ENCODE peak calls at places on chromosomes 12 and 14, in seven cellular contexts. U is K562, W is HCT116, A is GM12878, P is H1, O is SK-N-SH, D is HepG2. T is an unnamed sample.

GRCh38 chr12:15599266-15600037 is 189.7 kb downstream of the EPS8 start:
- DNase-seq in U (no peak), W (no peak), A (no peak), P (no peak), O (no peak), D (no peak), T (no peak)

GRCh38 chr12:52391618-52392002 is 6.2 kb upstream of the KRT84 start:
- DNase-seq in U (no peak), W (no peak), A (no peak), P (no peak), O (peak; percentile 73), D (no peak), T (no peak)

GRCh38 chr12:6620137-6620884 is 13.1 kb upstream of the CHD4 start:
- DNase-seq in U (no peak), W (no peak), A (no peak), P (peak; percentile 91), O (peak; percentile 17), D (no peak), T (no peak)

GRCh38 chr12:27595231-27595642 is 71.2 kb downstream of the PPFIBP1 start:
- DNase-seq in U (no peak), W (no peak), A (no peak), P (no peak), O (peak; percentile 48), D (peak; percentile 10), T (no peak)

GRCh38 chr12:57744194-57744776 is 554 bp upstream of the TSPAN31 start:
- DNase-seq in U (peak; percentile 88), W (peak; percentile 92), A (peak; percentile 55), P (peak; percentile 78), O (peak; percentile 86), D (no peak), T (peak; percentile 73)

GRCh38 chr14:105299654-105300541 is 903 bp downstream of the BRF1 start:
- DNase-seq in U (no peak), W (no peak), A (no peak), P (no peak), O (peak; percentile 37), D (no peak), T (no peak)

GRCh38 chr14:92484132-92484823 is 29.3 kb upstream of the RIN3 start:
- DNase-seq in U (no peak), W (no peak), A (no peak), P (peak; percentile 27), O (no peak), D (no peak), T (no peak)

GRCh38 chr14:30143617-30144016 is 216.0 kb upstream of the PRKD1 start:
- DNase-seq in U (no peak), W (no peak), A (no peak), P (no peak), O (no peak), D (no peak), T (no peak)

GRCh38 chr12:2267624-2268477 is 215.1 kb downstream of the CACNA1C start:
- DNase-seq in U (no peak), W (no peak), A (no peak), P (no peak), O (no peak), D (no peak), T (no peak)

GRCh38 chr12:46831335-46832083 is 5.7 kb upstream of the SLC38A4 start:
- DNase-seq in U (no peak), W (no peak), A (no peak), P (peak; percentile 73), O (peak; percentile 16), D (no peak), T (no peak)

GRCh38 chr12:54222609-54223008 is 33.8 kb upstream of the SMUG1 start:
- DNase-seq in U (no peak), W (no peak), A (no peak), P (no peak), O (no peak), D (no peak), T (no peak)

GRCh38 chr12:99978152-99978551 is 6.6 kb downstream of the ANKS1B start:
- DNase-seq in U (no peak), W (no peak), A (no peak), P (no peak), O (no peak), D (no peak), T (no peak)

GRCh38 chr12:118307069-118307954 is 65.4 kb downstream of the TAOK3 start:
- DNase-seq in U (no peak), W (no peak), A (peak; percentile 69), P (no peak), O (no peak), D (no peak), T (no peak)

GRCh38 chr12:76074701-76075336 is 9.7 kb downstream of the NAP1L1 start:
- DNase-seq in U (no peak), W (no peak), A (no peak), P (no peak), O (no peak), D (no peak), T (no peak)
- H3K27ac ChIP-seq in U (peak overlapping the region; percentile 25), W (no peak overlapping the region), A (no peak overlapping the region), P (no peak overlapping the region), O (no peak overlapping the region), D (no peak overlapping the region), T (no peak overlapping the region)

DNA sequence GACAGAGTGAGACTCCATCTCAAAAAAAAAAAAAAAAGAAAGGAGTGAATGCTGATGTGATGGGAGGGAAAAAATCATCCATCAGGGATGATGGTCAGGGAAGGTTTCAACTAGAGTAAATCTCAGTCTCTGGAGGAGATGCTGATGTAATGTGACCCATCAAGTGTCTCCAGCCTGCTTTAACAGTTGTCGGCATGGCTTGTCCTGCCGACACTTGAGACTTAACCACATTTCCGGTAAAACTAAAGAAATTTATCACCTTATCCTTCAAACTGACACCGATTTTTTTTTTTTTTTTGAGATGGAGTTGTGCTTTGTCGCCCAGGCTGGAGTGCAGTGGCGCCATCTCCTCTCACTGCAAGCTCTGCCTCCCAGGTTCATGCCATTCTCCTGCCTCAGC is 21.5 kb upstream of the ANAPC5 start:
- DNase-seq in U (no peak), W (no peak), A (no peak), P (no peak), O (no peak), D (no peak), T (no peak)
- TF ChIP-seq SIN3A in U (no peak), W (no peak), A (no peak), P (no peak), O (no peak), D (no peak), T (no peak)

DNA sequence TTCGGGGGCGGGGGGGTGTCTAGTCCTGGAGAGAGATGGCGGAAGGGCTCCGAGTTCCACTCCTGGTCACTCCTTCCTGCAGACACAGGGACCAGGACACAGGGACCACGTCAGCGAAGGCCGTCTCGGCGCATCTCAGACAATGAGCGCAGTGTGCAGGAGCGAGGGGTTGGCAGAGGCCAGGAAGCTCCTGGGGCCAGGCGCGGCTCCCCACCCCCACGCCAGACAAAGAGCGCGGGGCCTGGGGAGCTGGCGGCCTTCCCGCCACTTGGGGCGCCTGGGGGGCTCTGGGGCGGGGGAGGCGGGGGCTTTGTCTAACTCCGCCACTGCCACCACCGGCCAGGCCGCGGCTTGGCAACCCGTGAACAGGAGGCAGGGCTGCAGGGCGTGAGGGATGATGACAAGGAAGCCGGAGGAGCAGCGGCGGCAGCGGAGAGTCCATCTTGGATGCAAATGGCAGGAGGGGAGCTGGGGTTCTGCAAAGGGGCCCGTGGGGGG is 2.2 kb downstream of the CDK2AP1 start:
- DNase-seq in U (peak; percentile 65), W (no peak), A (no peak), P (peak; percentile 81), O (peak; percentile 95), D (peak; percentile 30), T (no peak)
- TF ChIP-seq POLR2AphosphoS5 in U (no peak), W (no peak), A (no peak), P (peak; percentile 91), O (no peak), D (no peak), T (no peak)

GRCh38 chr14:71416392-71416791 is 509.1 kb downstream of the PCNX1 start:
- DNase-seq in U (no peak), W (no peak), A (no peak), P (no peak), O (no peak), D (no peak), T (no peak)

GRCh38 chr14:71411766-71412165 is 504.5 kb downstream of the PCNX1 start:
- DNase-seq in U (no peak), W (no peak), A (no peak), P (no peak), O (no peak), D (no peak), T (no peak)

GRCh38 chr14:71415404-71415690 is 508.1 kb downstream of the PCNX1 start:
- DNase-seq in U (no peak), W (no peak), A (no peak), P (no peak), O (no peak), D (no peak), T (no peak)

GRCh38 chr14:71411280-71411595 is 504.0 kb downstream of the PCNX1 start:
- DNase-seq in U (no peak), W (no peak), A (no peak), P (no peak), O (no peak), D (no peak), T (no peak)

DNA sequence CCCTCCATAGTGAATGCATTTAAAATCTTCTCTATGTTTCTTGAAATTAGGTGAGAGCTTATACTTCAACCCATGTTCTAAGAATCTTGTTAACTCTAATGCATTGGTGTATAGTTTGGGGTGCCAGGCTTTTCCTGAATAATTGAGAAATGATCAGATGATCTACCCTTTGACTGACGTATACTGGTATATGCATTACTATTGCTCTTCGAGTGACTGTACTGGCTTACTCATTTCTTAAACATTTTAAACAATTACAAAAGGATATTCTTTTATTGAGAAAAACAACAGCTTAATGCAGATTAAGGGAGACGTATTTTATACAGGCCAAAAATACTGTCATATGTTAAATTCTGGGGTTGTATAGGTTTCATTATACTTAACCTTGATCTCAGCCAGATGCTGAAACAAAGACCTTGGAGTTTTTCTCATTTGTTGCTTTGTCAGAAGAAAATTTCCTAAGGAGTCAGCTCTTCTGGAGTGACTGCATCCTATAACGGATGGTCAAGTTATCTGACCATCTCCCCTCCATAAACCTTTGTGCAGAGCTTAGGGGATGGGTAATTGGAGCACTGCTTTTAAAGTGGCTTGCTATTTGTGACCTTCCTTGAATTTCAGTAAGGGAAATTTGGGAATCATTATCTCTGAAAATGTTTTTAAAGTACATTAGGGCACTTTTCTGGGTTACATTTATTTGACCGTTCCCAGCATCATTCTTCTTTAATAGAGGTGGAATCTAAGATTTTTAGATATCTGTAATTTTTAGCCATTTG is 507.6 kb downstream of the PCNX1 start:
- DNase-seq in U (no peak), W (no peak), A (no peak), P (no peak), O (peak; percentile 39), D (no peak), T (no peak)
- H3K27ac ChIP-seq in U (no peak overlapping the region), W (no peak overlapping the region), A (no peak overlapping the region), P (no peak overlapping the region), O (peak overlapping the region; percentile 81), D (no peak overlapping the region), T (no peak overlapping the region)

DNA sequence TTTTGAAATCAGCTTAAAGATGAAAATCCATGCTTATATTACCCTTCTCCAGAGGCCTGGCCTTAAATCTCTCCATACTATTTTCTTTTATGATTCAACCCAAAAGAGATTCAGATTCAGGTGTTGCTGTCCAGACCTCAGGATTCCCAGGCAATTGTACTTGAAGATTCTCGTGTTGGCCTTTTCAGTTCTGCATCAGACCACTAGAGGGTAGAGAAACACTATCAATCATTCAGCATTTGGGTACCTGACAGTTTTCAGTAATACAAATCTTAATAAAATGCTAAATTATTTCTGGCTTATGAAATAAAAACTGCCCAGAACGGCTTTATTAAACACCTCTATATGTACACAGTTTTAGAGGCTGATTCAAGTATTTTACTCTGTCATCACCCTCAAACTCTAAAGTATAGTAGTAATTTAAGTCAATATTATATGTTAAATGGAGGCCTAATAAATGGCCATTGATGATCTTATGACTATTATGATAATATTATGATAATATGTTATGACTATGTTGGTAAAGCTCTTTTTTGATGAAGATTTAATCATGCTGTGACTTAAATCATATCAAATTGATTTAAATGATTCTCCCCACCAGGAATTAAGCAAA is 301.1 kb downstream of the DUSP6 start:
- DNase-seq in U (peak; percentile 49), W (peak; percentile 70), A (no peak), P (no peak), O (peak; percentile 61), D (peak; percentile 38), T (peak; percentile 51)
- TF ChIP-seq SIN3A in U (no peak), W (no peak), A (no peak), P (no peak), O (no peak), D (no peak), T (no peak)